ENCODE peak calls at places on chromosomes 5 and 9, in six cellular contexts. V, Q, N, A, J and I are unnamed samples.
A peak's percentile ranks its signal among the peaks of the same experiment; 100 is the strongest.

GRCh38 chr5:62561896-62562295 is 16.7 kb upstream of the LRRC70 start:
- DNase-seq in V (no peak), A (no peak), Q (no peak), N (no peak), J (no peak), I (no peak)

GRCh38 chr5:120366047-120366446 is 98.1 kb upstream of the PRR16 start:
- DNase-seq in Q (no peak), V (no peak), J (no peak), A (no peak), N (no peak), I (no peak)

GRCh38 chr9:17063535-17064135 is 71.2 kb upstream of the CNTLN start:
- DNase-seq in J (no peak), A (peak; percentile 23), N (no peak), Q (no peak), V (peak; percentile 24), I (no peak)

GRCh38 chr5:116652903-116653302 is 78.3 kb upstream of the SEMA6A start:
- DNase-seq in Q (no peak), J (no peak), N (no peak), V (no peak), A (no peak), I (no peak)

GRCh38 chr5:15704397-15704947 is 204.5 kb downstream of the FBXL7 start:
- DNase-seq in Q (no peak), N (no peak), V (no peak), A (no peak), J (no peak), I (no peak)

GRCh38 chr5:80810425-80810824 is 149.7 kb upstream of the RASGRF2 start:
- DNase-seq in A (no peak), Q (no peak), V (no peak), J (no peak), N (no peak), I (no peak)

GRCh38 chr9:125822902-125823301 is 75.7 kb downstream of the PBX3 start:
- DNase-seq in A (no peak), Q (no peak), J (no peak), V (no peak), N (no peak), I (no peak)

GRCh38 chr5:138488481-138488945 is 23.2 kb downstream of the EGR1 start:
- DNase-seq in A (no peak), V (no peak), N (no peak), J (no peak), Q (no peak), I (no peak)

GRCh38 chr5:79069488-79070001 is at the start of the genes BHMT2 and DMGDH:
- DNase-seq in A (no peak), J (peak; percentile 20), Q (peak; percentile 20), V (no peak), N (no peak), I (peak; percentile 88)

GRCh38 chr5:125575561-125576504 is 829.4 kb upstream of the ZNF608 start:
- DNase-seq in Q (no peak), J (no peak), N (no peak), V (no peak), A (no peak), I (no peak)

GRCh38 chr9:20319641-20320337 is 302.5 kb downstream of the MLLT3 start:
- DNase-seq in N (no peak), Q (no peak), J (no peak), V (peak; percentile 7), A (no peak), I (no peak)

GRCh38 chr5:40679071-40679997 is at the start of gene PTGER4:
- DNase-seq in Q (peak; percentile 88), J (peak; percentile 95), A (peak; percentile 93), V (peak; percentile 93), N (peak; percentile 92), I (peak; percentile 94)
- TF ChIP-seq POLR2A in Q (peak; percentile 92), J (peak; percentile 97), A (peak; percentile 69), V (peak; percentile 93), N (no peak), I (peak; percentile 95)

DNA sequence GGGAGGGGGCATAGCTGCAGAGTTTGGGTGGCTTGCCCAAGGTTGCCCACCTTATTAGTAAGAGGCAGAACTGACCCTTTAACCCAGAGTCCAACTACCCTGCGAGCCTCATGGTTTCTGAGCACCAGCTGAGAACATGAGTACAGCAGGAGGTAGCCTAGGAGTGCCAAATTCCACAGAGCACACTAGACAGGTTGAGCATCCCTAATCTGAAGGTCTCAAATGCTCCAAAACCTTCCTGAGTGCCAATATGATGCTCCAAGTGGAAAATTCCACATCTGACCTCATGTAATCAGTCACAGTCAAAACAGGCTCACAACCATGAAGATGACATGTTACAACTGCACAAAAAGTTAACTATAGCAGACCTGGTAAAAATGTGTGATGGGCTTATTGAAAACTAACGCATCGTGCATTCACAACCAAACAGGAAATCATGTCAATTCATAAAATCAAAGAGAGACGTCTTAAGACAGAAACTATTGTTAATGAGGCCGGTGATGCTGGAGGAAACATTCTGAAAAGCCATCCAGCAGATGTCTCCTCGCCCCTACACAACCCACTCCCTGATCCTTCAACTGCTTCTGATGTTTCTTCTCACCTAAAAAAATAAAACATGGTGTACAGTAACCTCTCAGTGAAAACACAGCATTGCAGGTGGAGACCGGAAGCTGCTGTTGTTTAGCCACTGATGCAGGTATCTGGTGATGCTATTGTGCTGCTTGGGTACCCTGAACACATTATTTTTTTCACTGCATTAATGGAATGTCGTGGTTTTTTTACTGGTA is 25.0 kb downstream of the PTCH1 start:
- DNase-seq in Q (no peak), N (no peak), J (no peak), V (no peak), A (no peak), I (no peak)
- TF ChIP-seq CTCF in Q (no peak), N (no peak), J (no peak), V (no peak), A (no peak), I (no peak)

GRCh38 chr5:149406203-149406978 is 27.3 kb upstream of the IL17B start:
- DNase-seq in V (no peak), J (peak; percentile 79), N (peak; percentile 67), A (no peak), Q (peak; percentile 59), I (peak; percentile 86)
- TF ChIP-seq POLR2A in V (peak; percentile 28), J (peak; percentile 66), N (peak; percentile 48), A (no peak), Q (peak; percentile 71), I (no peak)

DNA sequence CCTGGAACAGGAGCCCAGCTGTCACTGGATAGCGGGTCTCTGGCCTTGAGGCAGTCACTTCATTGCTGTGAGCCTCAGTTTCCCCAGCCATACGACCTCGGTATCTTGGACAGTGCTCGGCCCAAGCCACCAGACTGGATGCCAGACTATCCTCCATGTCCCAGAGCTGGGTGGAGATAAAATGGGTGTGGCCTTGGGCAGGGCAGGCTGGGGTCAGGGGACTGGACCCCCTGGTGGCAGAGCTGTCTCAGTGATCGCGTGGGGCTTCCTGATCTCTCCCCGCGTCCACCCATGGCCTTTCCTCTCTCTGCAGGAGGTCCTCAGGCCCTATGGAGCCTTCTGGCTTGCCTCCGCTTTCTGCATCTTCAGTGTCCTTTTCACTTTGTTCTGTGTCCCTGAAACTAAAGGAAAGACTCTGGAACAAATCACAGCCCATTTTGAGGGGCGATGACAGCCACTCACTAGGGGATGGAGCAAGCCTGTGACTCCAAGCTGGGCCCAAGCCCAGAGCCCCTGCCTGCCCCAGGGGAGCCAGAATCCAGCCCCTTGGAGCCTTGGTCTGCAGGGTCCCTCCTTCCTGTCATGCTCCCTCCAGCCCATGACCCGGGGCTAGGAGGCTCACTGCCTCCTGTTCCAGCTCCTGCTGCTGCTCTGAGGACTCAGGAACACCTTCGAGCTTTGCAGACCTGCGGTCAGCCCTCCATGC is 10.0 kb downstream of the SLC2A8 start:
- DNase-seq in A (no peak), N (no peak), V (no peak), Q (no peak), J (no peak), I (no peak)
- TF ChIP-seq CTCF in A (no peak), N (no peak), V (no peak), Q (no peak), J (no peak), I (no peak)